ENCODE peak calls at places on chromosomes 2 and 18, in eight cellular contexts. C is SIG-M5; A is 8988T; I is NAMALWA; S is body of pancreas; L is AML-193; X is stimulated activated CD4-positive, alpha-beta T cell treated with anti-CD3 and anti-CD28 coated beads, TNF-alpha, amount 100 ng/mL, for 24 hours; V is psoas muscle. R is an unnamed sample.

GRCh38 chr2:118320640-118321039 is 232.4 kb downstream of the INSIG2 start:
- DNase-seq in X (no peak), I (no peak), S (no peak), V (no peak), L (no peak), C (no peak), A (no peak), R (no peak)

GRCh38 chr2:71385008-71385407 is 53.4 kb downstream of the ZNF638 start:
- DNase-seq in C (no peak), S (no peak), L (no peak), A (no peak), V (no peak), X (no peak), I (no peak), R (no peak)

GRCh38 chr18:56019908-56020307 is 431.9 kb upstream of the TCF4 start:
- DNase-seq in X (no peak), A (no peak), C (no peak), V (no peak), I (no peak), L (no peak), S (no peak), R (no peak)

GRCh38 chr2:130344578-130344977 is 1.9 kb downstream of the IMP4 start:
- DNase-seq in C (no peak), X (no peak), S (no peak), A (no peak), L (no peak), V (no peak), I (no peak), R (no peak)

GRCh38 chr2:47118581-47118980 is 36.5 kb downstream of the STPG4 start:
- DNase-seq in C (no peak), L (no peak), S (no peak), I (no peak), A (no peak), V (no peak), X (no peak), R (no peak)

GRCh38 chr2:18701981-18702380 is 112.6 kb upstream of the NT5C1B start:
- DNase-seq in I (no peak), L (no peak), X (no peak), V (no peak), C (no peak), A (no peak), S (no peak), R (no peak)

GRCh38 chr2:85713836-85714235 is 19.7 kb downstream of the GNLY start:
- DNase-seq in X (no peak), S (no peak), A (no peak), C (no peak), L (no peak), I (no peak), V (no peak), R (no peak)

GRCh38 chr18:8247700-8248099 is 361.5 kb upstream of the RAB12 start:
- DNase-seq in L (no peak), V (no peak), A (no peak), I (no peak), S (no peak), X (no peak), C (no peak), R (no peak)

GRCh38 chr2:77807531-77808215 is 285.5 kb upstream of the LRRTM4 start:
- DNase-seq in X (no peak), S (no peak), C (no peak), A (no peak), L (no peak), I (no peak), V (no peak), R (no peak)

GRCh38 chr2:187617120-187617519 is 62.9 kb upstream of the TFPI start:
- DNase-seq in S (no peak), V (no peak), A (no peak), I (no peak), C (no peak), L (no peak), X (no peak), R (no peak)

GRCh38 chr2:101303688-101304087 is 4.8 kb downstream of the RNF149 start:
- DNase-seq in I (no peak), S (no peak), L (no peak), A (no peak), X (no peak), C (no peak), V (no peak), R (no peak)

GRCh38 chr18:70194227-70194890 is 11.1 kb downstream of the RTTN start:
- DNase-seq in C (no peak), L (no peak), I (no peak), X (no peak), S (no peak), V (no peak), A (no peak), R (no peak)

GRCh38 chr2:20676353-20677215 is 9.6 kb downstream of the GDF7 start:
- DNase-seq in C (no peak), L (no peak), X (no peak), V (no peak), I (peak; percentile 33), S (peak; percentile 53), A (no peak), R (no peak)

GRCh38 chr2:80326214-80326613 is 21.7 kb upstream of the LRRTM1 start:
- DNase-seq in S (no peak), V (no peak), A (no peak), X (no peak), I (peak; percentile 56), C (no peak), L (peak; percentile 18), R (no peak)

GRCh38 chr2:50392185-50392584 is 639.7 kb downstream of the NRXN1 start:
- DNase-seq in S (no peak), L (no peak), I (no peak), C (no peak), A (no peak), X (no peak), V (no peak), R (no peak)

GRCh38 chr2:235825946-235826345 is 332.1 kb downstream of the AGAP1 start:
- DNase-seq in V (no peak), A (no peak), X (no peak), C (no peak), L (no peak), I (no peak), S (no peak), R (no peak)

GRCh38 chr2:193382583-193382982 is 1187.8 kb upstream of the TMEFF2 start:
- DNase-seq in A (no peak), X (no peak), V (no peak), C (no peak), I (no peak), L (no peak), S (no peak), R (no peak)

GRCh38 chr2:6325616-6326015 is 540.1 kb downstream of the CMPK2 start:
- DNase-seq in C (no peak), S (no peak), X (no peak), A (no peak), I (no peak), V (no peak), L (no peak), R (no peak)

GRCh38 chr18:32937007-32937540 is 164.3 kb upstream of the KLHL14 start:
- DNase-seq in A (no peak), L (no peak), I (no peak), V (no peak), S (no peak), X (no peak), C (no peak), R (no peak)

GRCh38 chr2:20781656-20782265 is 41.1 kb downstream of the LDAH start:
- DNase-seq in V (no peak), I (peak; percentile 59), L (peak; percentile 45), C (no peak), A (no peak), S (no peak), X (peak; percentile 7), R (peak; percentile 5)

GRCh38 chr2:140442319-140442718 is 1662.1 kb upstream of the NXPH2 start:
- DNase-seq in L (no peak), C (no peak), V (no peak), S (no peak), I (no peak), A (no peak), X (no peak), R (no peak)

GRCh38 chr18:21851327-21851961 is 110.9 kb downstream of the MIB1 start:
- DNase-seq in V (no peak), X (no peak), I (peak; percentile 49), L (no peak), A (no peak), C (no peak), S (no peak), R (no peak)

GRCh38 chr18:48805826-48806535 is 144.8 kb downstream of the SMAD7 start:
- DNase-seq in C (no peak), I (no peak), V (no peak), A (no peak), X (no peak), S (no peak), L (no peak), R (no peak)

GRCh38 chr2:239300871-239301742 is 99.7 kb downstream of the HDAC4 start:
- DNase-seq in L (no peak), I (no peak), S (no peak), V (no peak), X (no peak), C (no peak), A (no peak), R (no peak)

GRCh38 chr18:65380986-65381385 is 369.8 kb upstream of the CDH7 start:
- DNase-seq in X (no peak), A (no peak), C (no peak), V (no peak), L (no peak), I (no peak), S (no peak), R (no peak)

GRCh38 chr2:61340242-61340641 is 130.6 kb downstream of the USP34 start:
- DNase-seq in X (no peak), S (no peak), V (no peak), A (no peak), I (no peak), C (no peak), L (no peak), R (no peak)

GRCh38 chr18:58612239-58613055 is 16.4 kb downstream of the ALPK2 start:
- DNase-seq in A (no peak), X (no peak), L (no peak), S (no peak), V (no peak), I (no peak), C (no peak), R (no peak)

GRCh38 chr2:222424729-222425671 is 657 bp downstream of the SGPP2 start:
- DNase-seq in X (peak; percentile 27), V (no peak), L (no peak), S (peak; percentile 20), A (no peak), C (no peak), I (no peak), R (peak; percentile 37)

GRCh38 chr2:183125659-183126341 is 1.6 kb downstream of the NUP35 start:
- DNase-seq in C (no peak), I (peak; percentile 9), S (no peak), X (no peak), L (peak; percentile 20), A (no peak), V (no peak), R (no peak)

GRCh38 chr2:86035371-86035882 is 70.3 kb downstream of the POLR1A start:
- DNase-seq in A (no peak), S (no peak), V (no peak), L (no peak), I (peak; percentile 82), X (no peak), C (no peak), R (no peak)

GRCh38 chr2:128381001-128381938 is 62.6 kb upstream of the HS6ST1 start:
- DNase-seq in C (no peak), L (no peak), I (no peak), A (no peak), S (no peak), V (no peak), X (no peak), R (no peak)

GRCh38 chr2:101151859-101152194 is 645 bp upstream of the TBC1D8 start:
- DNase-seq in L (no peak), X (no peak), A (no peak), C (no peak), S (no peak), V (no peak), I (no peak), R (no peak)

GRCh38 chr2:117514391-117514790 is 300.1 kb upstream of the DDX18 start:
- DNase-seq in L (no peak), C (no peak), X (no peak), S (no peak), V (no peak), A (no peak), I (no peak), R (no peak)

GRCh38 chr2:48870503-48870902 is 115.0 kb upstream of the LHCGR start:
- DNase-seq in S (no peak), A (no peak), C (no peak), X (no peak), V (no peak), L (no peak), I (no peak), R (no peak)